ENCODE peak calls at places on chromosome 13, in seven cellular contexts. K is AG04450; U is lower leg skin; O is HFFc6; X is heart right ventricle; M is lung; S is CD4-positive, alpha-beta T cell. E is an unnamed sample.

GRCh38 chr13:49113526-49114286 is 106.4 kb upstream of the MLNR start:
- DNase-seq in U (no peak), M (no peak), X (no peak), K (peak; percentile 18), S (no peak), O (peak; percentile 18), E (no peak)

GRCh38 chr13:51523082-51523518 is 61.2 kb upstream of the WDFY2 start:
- DNase-seq in O (peak; percentile 72), K (no peak), U (peak; percentile 87), S (no peak), X (no peak), M (peak; percentile 31), E (no peak)

GRCh38 chr13:109500146-109500773 is 286.1 kb downstream of the IRS2 start:
- DNase-seq in M (no peak), X (no peak), O (no peak), S (no peak), U (no peak), K (no peak), E (no peak)

GRCh38 chr13:49319555-49320350 is 72.0 kb downstream of the CDADC1 start:
- DNase-seq in O (peak; percentile 28), X (no peak), K (peak; percentile 54), U (no peak), S (no peak), M (no peak), E (no peak)

GRCh38 chr13:107276936-107277335 is 709.0 kb upstream of the ARGLU1 start:
- DNase-seq in K (no peak), O (no peak), S (no peak), U (no peak), M (no peak), X (no peak), E (no peak)

GRCh38 chr13:23724196-23724970 is 154.2 kb downstream of the TNFRSF19 start:
- DNase-seq in M (no peak), S (no peak), U (no peak), O (peak; percentile 22), K (no peak), X (no peak), E (no peak)

GRCh38 chr13:20414475-20415287 is 111.0 kb downstream of the CRYL1 start:
- DNase-seq in M (no peak), O (no peak), X (no peak), U (peak; percentile 80), K (no peak), S (no peak), E (no peak)

GRCh38 chr13:76647550-76647949 is 238.7 kb downstream of the KCTD12 start:
- DNase-seq in U (no peak), O (peak; percentile 65), M (no peak), S (no peak), X (no peak), K (no peak), E (no peak)

GRCh38 chr13:106795847-106796246 is 227.9 kb upstream of the ARGLU1 start:
- DNase-seq in M (no peak), X (no peak), U (no peak), O (no peak), K (no peak), S (no peak), E (no peak)

GRCh38 chr13:50286376-50286775 is 271.1 kb downstream of the KCNRG start:
- DNase-seq in X (no peak), U (no peak), M (no peak), O (no peak), S (no peak), K (no peak), E (no peak)

GRCh38 chr13:101115762-101116161 is 300.5 kb downstream of the NALCN start:
- DNase-seq in U (no peak), X (no peak), O (peak; percentile 6), K (no peak), S (no peak), M (no peak), E (no peak)

GRCh38 chr13:23794267-23795161 is 94.7 kb downstream of the MIPEP start:
- DNase-seq in M (no peak), X (no peak), O (peak; percentile 62), U (no peak), S (no peak), K (peak; percentile 68), E (no peak)

GRCh38 chr13:109381546-109382180 is 404.7 kb downstream of the IRS2 start:
- DNase-seq in X (no peak), U (no peak), M (no peak), K (peak; percentile 32), S (no peak), O (peak; percentile 83), E (no peak)

GRCh38 chr13:39616087-39616694 is 13.2 kb upstream of the LHFPL6 start:
- DNase-seq in M (no peak), K (peak; percentile 33), U (no peak), X (no peak), S (no peak), O (peak; percentile 58), E (peak; percentile 60)

GRCh38 chr13:27097691-27098090 is 73.9 kb downstream of the USP12 start:
- DNase-seq in K (no peak), O (no peak), S (no peak), U (no peak), X (no peak), M (no peak), E (no peak)

GRCh38 chr13:24159921-24160324 is 597 bp upstream of the SPATA13 start:
- DNase-seq in X (no peak), M (no peak), K (no peak), U (no peak), O (no peak), S (no peak), E (no peak)

GRCh38 chr13:92137519-92137918 is 739.1 kb downstream of the GPC5 start:
- DNase-seq in S (no peak), O (no peak), M (no peak), X (no peak), U (no peak), K (no peak), E (no peak)

GRCh38 chr13:51364404-51365008 is 25.0 kb downstream of the SERPINE3 start:
- DNase-seq in K (peak; percentile 13), M (no peak), O (peak; percentile 40), U (no peak), X (no peak), S (no peak), E (no peak)

GRCh38 chr13:62564770-62565169 is 1149.1 kb upstream of the PCDH20 start:
- DNase-seq in O (no peak), U (no peak), X (no peak), S (no peak), K (no peak), M (no peak), E (no peak)

GRCh38 chr13:31431722-31432137 is 232.0 kb downstream of the B3GLCT start:
- DNase-seq in O (peak; percentile 4), X (peak; percentile 22), U (peak; percentile 87), M (no peak), S (peak; percentile 18), K (no peak), E (peak; percentile 78)

GRCh38 chr13:90591927-90592268 is 755.6 kb upstream of the MIR17HG start:
- DNase-seq in O (no peak), S (no peak), M (no peak), U (no peak), X (no peak), K (no peak), E (no peak)

GRCh38 chr13:90594694-90595093 is 752.8 kb upstream of the MIR17HG start:
- DNase-seq in U (no peak), M (no peak), S (no peak), O (peak; percentile 56), K (no peak), X (no peak), E (no peak)

GRCh38 chr13:90592943-90593342 is 754.5 kb upstream of the MIR17HG start:
- DNase-seq in U (no peak), X (no peak), S (no peak), M (no peak), K (no peak), O (no peak), E (no peak)

GRCh38 chr13:90591260-90591926 is 756.1 kb upstream of the MIR17HG start:
- DNase-seq in K (no peak), O (no peak), U (no peak), X (no peak), S (no peak), M (no peak), E (no peak)
- TF ChIP-seq CTCF in K (no peak), O (peak; percentile 20), U (no peak), X (no peak), S (no peak), M (no peak), E (no peak)

DNA sequence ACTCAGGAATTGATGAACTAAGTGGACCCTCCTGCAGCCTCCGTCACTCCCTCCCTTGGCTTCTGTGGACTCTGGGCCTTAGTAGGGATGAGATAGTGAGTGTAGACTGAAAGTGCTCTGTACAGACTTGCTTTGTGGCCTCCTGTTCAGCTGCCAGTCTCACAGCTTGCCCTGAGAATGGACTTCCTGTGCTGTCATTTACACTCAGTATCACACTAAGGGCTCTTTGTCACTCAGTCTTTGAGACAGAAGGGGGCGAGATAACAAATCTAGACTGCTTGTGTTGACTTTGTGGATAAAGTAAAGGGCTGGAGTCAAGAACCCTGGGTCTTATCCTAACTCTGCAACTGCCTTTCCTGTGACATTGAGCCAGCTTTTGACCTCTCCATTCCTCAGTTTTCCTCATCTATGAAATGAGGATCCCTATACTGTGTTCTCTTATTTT is 21.0 kb upstream of the SPRY2 start:
- DNase-seq in M (no peak), U (no peak), S (no peak), K (no peak), O (no peak), X (no peak), E (no peak)
- TF ChIP-seq CTCF in M (no peak), U (no peak), S (no peak), K (no peak), O (no peak), X (no peak), E (no peak)

GRCh38 chr13:41516166-41516565 is 58.8 kb downstream of the RGCC start:
- DNase-seq in S (no peak), U (peak; percentile 71), M (no peak), K (no peak), X (no peak), O (no peak), E (peak; percentile 34)
- TF ChIP-seq CTCF in S (no peak), U (no peak), M (no peak), K (no peak), X (no peak), O (no peak), E (no peak)

GRCh38 chr13:75416327-75417005 is 65.5 kb downstream of the TBC1D4 start:
- DNase-seq in S (no peak), X (no peak), M (no peak), K (no peak), O (no peak), U (no peak), E (no peak)
- TF ChIP-seq CTCF in S (no peak), X (no peak), M (no peak), K (no peak), O (no peak), U (no peak), E (no peak)

DNA sequence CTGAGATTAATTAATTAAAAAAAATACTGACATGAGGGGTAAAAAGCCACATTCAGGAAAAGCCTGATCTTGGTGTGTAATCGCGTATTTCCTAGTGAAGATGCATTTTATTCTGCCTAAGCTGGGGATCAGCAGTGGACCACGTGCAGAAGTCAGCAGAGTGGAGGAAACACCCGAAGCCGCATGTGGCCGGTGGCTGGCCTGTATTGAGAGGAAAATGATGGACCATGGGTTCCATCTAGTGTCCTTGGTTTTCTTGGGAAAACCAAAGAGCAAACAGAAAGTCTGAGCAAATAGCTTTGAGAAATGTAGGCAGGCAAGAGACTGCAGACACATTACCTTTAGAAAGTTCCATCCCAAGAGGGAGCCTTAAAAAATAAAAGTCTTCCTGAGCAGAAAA is 23.7 kb upstream of the SHISA2 start:
- DNase-seq in S (no peak), U (no peak), K (no peak), M (no peak), X (no peak), O (no peak), E (no peak)
- TF ChIP-seq CTCF in S (no peak), U (no peak), K (no peak), M (no peak), X (no peak), O (no peak), E (no peak)